ENCODE peak calls at places on chromosomes 6 and 20, in five cellular contexts. U is K562, R is upper lobe of right lung, X is endodermal cell, I is breast epithelium. K is an unnamed sample.

GRCh38 chr20:32478576-32478975 is 106.6 kb downstream of the NOL4L start:
- DNase-seq in U (no peak), R (no peak), X (peak; percentile 21), I (no peak), K (no peak)

GRCh38 chr6:98433325-98433724 is 401.0 kb upstream of the POU3F2 start:
- DNase-seq in U (no peak), R (no peak), X (no peak), I (no peak), K (no peak)

GRCh38 chr6:1367771-1368170 is 21.6 kb upstream of the FOXF2 start:
- DNase-seq in U (no peak), R (no peak), X (no peak), I (no peak), K (no peak)

GRCh38 chr20:55067158-55067825 is 591.9 kb downstream of the DOK5 start:
- DNase-seq in U (no peak), R (no peak), X (no peak), I (no peak), K (no peak)

GRCh38 chr20:20207872-20208271 is 155.5 kb downstream of the CFAP61 start:
- DNase-seq in U (no peak), R (no peak), X (no peak), I (no peak), K (no peak)

GRCh38 chr6:3032986-3033385 is 33.3 kb downstream of the NQO2 start:
- DNase-seq in U (no peak), R (no peak), X (no peak), I (no peak), K (no peak)

GRCh38 chr20:4151991-4152695 is 136.8 kb upstream of the RNF24 start:
- DNase-seq in U (no peak), R (peak; percentile 56), X (no peak), I (no peak), K (no peak)

GRCh38 chr20:35333606-35334005 is 41.4 kb upstream of the FAM83C start:
- DNase-seq in U (no peak), R (no peak), X (no peak), I (no peak), K (no peak)

GRCh38 chr6:43763133-43763797 is 6.7 kb upstream of the VEGFA start:
- DNase-seq in U (no peak), R (peak; percentile 32), X (no peak), I (no peak), K (peak; percentile 58)

GRCh38 chr6:109075934-109076333 is 18.7 kb downstream of the SESN1 start:
- DNase-seq in U (no peak), R (no peak), X (no peak), I (no peak), K (no peak)

GRCh38 chr6:36479256-36479655 is 36.5 kb downstream of the KCTD20 start:
- DNase-seq in U (no peak), R (no peak), X (no peak), I (no peak), K (no peak)

DNA sequence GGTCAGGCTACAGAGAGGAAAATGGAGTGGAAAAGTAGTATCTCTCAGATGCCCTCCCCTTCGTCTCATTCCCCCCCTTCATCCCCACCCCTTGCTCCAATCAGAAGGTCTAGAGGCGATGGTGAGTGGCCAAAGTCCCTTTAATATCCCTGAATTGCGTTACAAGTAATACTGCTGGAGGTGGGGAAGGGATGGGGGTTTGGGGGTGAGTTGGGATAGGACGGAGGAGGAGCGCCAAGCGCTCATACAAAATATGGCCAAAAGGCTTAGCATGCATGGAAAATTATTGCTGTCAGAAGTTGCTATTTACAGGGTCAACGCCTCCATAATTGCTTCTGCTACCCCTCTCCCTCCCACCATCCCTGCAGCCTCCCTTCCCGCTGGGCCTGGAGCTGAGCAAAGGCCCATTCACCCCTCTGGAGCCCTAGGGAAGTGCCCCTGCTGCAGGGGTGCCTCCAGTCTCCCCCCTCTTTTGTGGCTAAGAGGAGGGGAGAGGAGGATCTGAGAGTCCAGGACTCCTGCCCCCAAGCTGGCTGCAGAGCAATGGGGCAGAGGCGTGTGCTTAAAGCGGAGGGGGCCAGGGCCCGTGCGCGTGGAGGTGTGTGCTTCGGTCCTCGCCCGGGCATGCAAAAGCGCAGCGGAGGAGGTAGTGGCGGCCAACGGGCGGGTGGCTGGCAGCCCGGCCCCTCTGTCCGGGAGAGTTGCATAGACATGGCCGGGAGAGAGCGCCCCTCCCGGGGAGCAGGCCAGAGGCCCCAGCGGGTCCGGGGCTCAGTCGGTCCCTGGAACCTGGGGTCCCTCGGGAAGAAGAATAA is 8.7 kb upstream of the SRXN1 start:
- DNase-seq in U (no peak), R (no peak), X (peak; percentile 81), I (no peak), K (peak; percentile 89)
- H3K4me3 ChIP-seq in U (no peak overlapping the region), R (no peak overlapping the region), X (no peak overlapping the region), I (no peak overlapping the region), K (no peak overlapping the region)

GRCh38 chr6:10398439-10399218 is 16.2 kb downstream of the TFAP2A start:
- DNase-seq in U (no peak), R (no peak), X (no peak), I (no peak), K (peak; percentile 78)
- H3K27me3 ChIP-seq in U (no peaks in the 10 kb centered on the region), R (peaks cover 79% of the 10 kb centered on the region), X (peaks cover 97% of the 10 kb centered on the region), I (no peaks in the 10 kb centered on the region), K (peaks cover 98% of the 10 kb centered on the region)

GRCh38 chr6:132418566-132418965 is 17.3 kb upstream of the MOXD1 start:
- DNase-seq in U (no peak), R (no peak), X (no peak), I (no peak), K (no peak)
- H3K36me3 ChIP-seq in U (no peaks in the 10 kb centered on the region), R (no peaks in the 10 kb centered on the region), X (no peaks in the 10 kb centered on the region), I (no peaks in the 10 kb centered on the region), K (no peaks in the 10 kb centered on the region)

GRCh38 chr20:38164624-38165088 is 414 bp downstream of the TGM2 start:
- DNase-seq in U (no peak), R (no peak), X (no peak), I (no peak), K (no peak)
- H3K4me3 ChIP-seq in U (peak overlapping the region; percentile 54), R (peak overlapping the region; percentile 63), X (peak overlapping the region; percentile 35), I (peak overlapping the region; percentile 40), K (peak overlapping the region; percentile 30)

K was measured in H7.